ENCODE peak calls at places on chromosomes 7 and 10, in eight cellular contexts. A is naive thymus-derived CD4-positive, alpha-beta T cell; C is A549; I is IMR-90; D is psoas muscle; M is dorsolateral prefrontal cortex; F is foreskin keratinocyte; U is SJSA1. H is an unnamed sample.

GRCh38 chr10:45023426-45023825 is 22.7 kb downstream of the ZNF22 start:
- DNase-seq in A (no peak), C (no peak), I (peak; percentile 25), D (no peak), M (no peak), F (no peak), U (no peak), H (no peak)

GRCh38 chr7:90552521-90552920 is 43.6 kb upstream of the CDK14 start:
- DNase-seq in A (no peak), C (no peak), I (peak; percentile 35), D (no peak), M (no peak), F (no peak), U (peak; percentile 11), H (no peak)

GRCh38 chr10:22427890-22428571 is 82.7 kb downstream of the SPAG6 start:
- DNase-seq in A (no peak), C (peak; percentile 52), I (peak; percentile 90), D (no peak), M (no peak), F (peak; percentile 91), U (peak; percentile 47), H (no peak)

GRCh38 chr10:124152781-124153600 is 59.6 kb upstream of the CHST15 start:
- DNase-seq in A (peak; percentile 12), C (peak; percentile 97), I (peak; percentile 63), D (peak; percentile 67), M (no peak), F (peak; percentile 98), U (peak; percentile 90), H (no peak)

GRCh38 chr7:81691199-81691821 is 78.5 kb downstream of the HGF start:
- DNase-seq in A (no peak), C (no peak), I (peak; percentile 55), D (no peak), M (no peak), F (no peak), U (no peak), H (no peak)

GRCh38 chr10:17344206-17344605 is 110.2 kb downstream of the ST8SIA6 start:
- DNase-seq in A (no peak), C (no peak), I (no peak), D (no peak), M (no peak), F (no peak), U (no peak), H (no peak)

GRCh38 chr10:71963351-71963755 is 842 bp upstream of the CHST3 start:
- DNase-seq in A (no peak), C (no peak), I (no peak), D (peak; percentile 85), M (no peak), F (no peak), U (no peak), H (no peak)

GRCh38 chr7:24722386-24723177 is 34.7 kb downstream of the GSDME start:
- DNase-seq in A (no peak), C (no peak), I (no peak), D (no peak), M (no peak), F (no peak), U (peak; percentile 16), H (no peak)

GRCh38 chr7:76108540-76109233 is 60.8 kb downstream of the MDH2 start:
- DNase-seq in A (no peak), C (peak; percentile 67), I (peak; percentile 24), D (no peak), M (no peak), F (no peak), U (peak; percentile 6), H (no peak)

GRCh38 chr10:32489935-32490334 is 44.0 kb downstream of the CCDC7 start:
- DNase-seq in A (no peak), C (no peak), I (peak; percentile 1), D (no peak), M (no peak), F (no peak), U (no peak), H (no peak)

GRCh38 chr7:779480-779879 is 52.4 kb upstream of the PRKAR1B start:
- DNase-seq in A (no peak), C (no peak), I (no peak), D (peak; percentile 34), M (no peak), F (no peak), U (no peak), H (no peak)

GRCh38 chr7:143265017-143265693 is 1.9 kb downstream of the GSTK1 start:
- DNase-seq in A (no peak), C (no peak), I (no peak), D (no peak), M (no peak), F (no peak), U (no peak), H (no peak)

GRCh38 chr7:24383055-24383454 is 99.1 kb downstream of the NPY start:
- DNase-seq in A (no peak), C (no peak), I (no peak), D (no peak), M (no peak), F (no peak), U (no peak), H (no peak)

GRCh38 chr10:69684020-69684980 is 54.3 kb downstream of the FAM241B start:
- DNase-seq in A (no peak), C (no peak), I (peak; percentile 22), D (peak; percentile 55), M (no peak), F (peak; percentile 55), U (no peak), H (no peak)

GRCh38 chr7:84085147-84085546 is 109.4 kb downstream of the SEMA3A start:
- DNase-seq in A (no peak), C (no peak), I (peak; percentile 85), D (no peak), M (no peak), F (no peak), U (no peak), H (no peak)

GRCh38 chr10:58486821-58487220 is 25.9 kb upstream of the BICC1 start:
- DNase-seq in A (no peak), C (no peak), I (peak; percentile 29), D (no peak), M (no peak), F (no peak), U (no peak), H (no peak)

GRCh38 chr10:58488921-58489320 is 23.8 kb upstream of the BICC1 start:
- DNase-seq in A (no peak), C (no peak), I (peak; percentile 69), D (no peak), M (no peak), F (no peak), U (no peak), H (no peak)
- H3K27ac ChIP-seq in A (no peak overlapping the region), C (no peak overlapping the region), I (no peak overlapping the region), D (no peak overlapping the region), M (no peak overlapping the region), F (no peak overlapping the region), U (no peak overlapping the region), H (no peak overlapping the region)

DNA sequence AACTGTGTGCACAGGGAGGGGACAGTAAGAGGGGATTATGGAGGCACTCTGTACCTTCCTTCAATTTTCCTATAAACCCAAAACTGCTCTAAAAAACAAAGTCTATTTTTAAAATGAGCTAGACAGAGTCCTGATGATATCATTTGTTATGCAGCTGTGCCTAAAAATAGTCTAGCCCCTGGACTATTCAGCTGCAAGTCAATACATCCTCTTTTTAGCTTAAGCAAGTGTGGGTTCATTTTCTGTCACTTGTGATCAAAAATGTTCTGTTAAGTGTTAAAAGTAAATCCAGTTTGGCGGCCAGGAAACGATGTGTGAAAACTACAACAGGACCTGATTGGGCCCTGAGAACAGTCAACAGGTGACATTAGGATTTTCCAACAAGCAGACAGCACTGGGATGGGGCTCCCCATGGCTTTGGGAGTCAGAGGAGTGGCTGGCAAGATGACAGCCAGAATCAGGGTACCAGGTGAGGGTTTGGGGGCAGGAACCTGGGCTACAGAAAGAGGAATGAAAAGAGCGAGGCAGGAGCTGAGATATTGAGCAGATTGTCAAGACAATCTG is 33.9 kb downstream of the FAM107B start:
- DNase-seq in A (no peak), C (no peak), I (peak; percentile 28), D (no peak), M (no peak), F (no peak), U (no peak), H (no peak)
- H3K27ac ChIP-seq in A (no peak overlapping the region), C (peak overlapping the region; percentile 70), I (no peak overlapping the region), D (no peak overlapping the region), M (no peak overlapping the region), F (no peak overlapping the region), U (no peak overlapping the region), H (peak overlapping the region; percentile 6)

GRCh38 chr7:36286241-36286640 is 103.4 kb upstream of the ANLN start:
- DNase-seq in A (peak; percentile 75), C (no peak), I (no peak), D (no peak), M (no peak), F (no peak), U (no peak), H (no peak)
- H3K27ac ChIP-seq in A (peak overlapping the region; percentile 75), C (peak overlapping the region; percentile 94), I (no peak overlapping the region), D (peak overlapping the region; percentile 77), M (no peak overlapping the region), F (no peak overlapping the region), U (no peak overlapping the region), H (peak overlapping the region; percentile 14)

DNA sequence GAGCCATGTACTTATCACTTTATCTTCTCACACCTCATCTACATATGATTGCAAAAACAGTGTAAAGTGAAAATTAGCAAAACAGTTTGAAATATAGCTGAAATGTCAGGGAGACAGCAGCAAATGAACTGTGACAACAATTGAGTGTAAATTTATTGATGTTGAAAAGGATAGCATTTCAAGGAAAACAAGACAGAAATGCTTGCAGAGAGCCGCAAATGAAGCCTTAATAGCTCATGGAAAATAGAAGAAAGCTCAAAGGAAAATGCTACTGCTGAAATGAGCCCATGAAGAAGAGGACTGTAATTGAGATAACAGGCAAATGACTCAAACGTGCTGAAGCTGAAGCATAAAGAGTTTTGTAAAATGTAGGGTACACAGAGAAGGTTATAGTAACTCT is 516.3 kb upstream of the POT1 start:
- DNase-seq in A (no peak), C (no peak), I (no peak), D (no peak), M (no peak), F (no peak), U (no peak), H (no peak)
- H3K27ac ChIP-seq in A (no peak overlapping the region), C (no peak overlapping the region), I (no peak overlapping the region), D (no peak overlapping the region), M (no peak overlapping the region), F (no peak overlapping the region), U (no peak overlapping the region), H (no peak overlapping the region)

GRCh38 chr10:102776779-102777417 is 33.1 kb downstream of the WBP1L start:
- DNase-seq in A (peak; percentile 61), C (no peak), I (peak; percentile 98), D (peak; percentile 92), M (peak; percentile 63), F (peak; percentile 91), U (peak; percentile 91), H (peak; percentile 38)

GRCh38 chr10:102775201-102775972 is 31.6 kb downstream of the WBP1L start:
- DNase-seq in A (no peak), C (no peak), I (peak; percentile 15), D (peak; percentile 91), M (no peak), F (no peak), U (no peak), H (no peak)

GRCh38 chr10:102775973-102776669 is 32.4 kb downstream of the WBP1L start:
- DNase-seq in A (peak; percentile 81), C (no peak), I (peak; percentile 91), D (peak; percentile 93), M (peak; percentile 56), F (no peak), U (peak; percentile 72), H (peak; percentile 76)

GRCh38 chr10:102773320-102773719 is 29.6 kb downstream of the WBP1L start:
- DNase-seq in A (no peak), C (no peak), I (peak; percentile 17), D (no peak), M (no peak), F (no peak), U (no peak), H (no peak)

GRCh38 chr10:102773986-102774385 is 30.2 kb downstream of the WBP1L start:
- DNase-seq in A (peak; percentile 73), C (no peak), I (peak; percentile 23), D (no peak), M (no peak), F (no peak), U (no peak), H (peak; percentile 17)
- H3K27ac ChIP-seq in A (no peak overlapping the region), C (no peak overlapping the region), I (no peak overlapping the region), D (peak overlapping the region; percentile 98), M (no peak overlapping the region), F (no peak overlapping the region), U (no peak overlapping the region), H (no peak overlapping the region)

H was measured in substantia nigra.